ENCODE peak calls at places on chromosomes 2 and 18, in seven cellular contexts. One of them, this sample, is unnamed.

GRCh38 chr18:76565238-76566173 is 70.5 kb upstream of the ZNF516 start:
- DNase-seq in transverse colon: peak; percentile 57
- DNase-seq in breast epithelium: peak; percentile 70
- DNase-seq in IMR-90: peak; percentile 96
- DNase-seq in stomach: peak; percentile 66
- DNase-seq in right lobe of liver: peak; percentile 70
- DNase-seq in sigmoid colon: peak; percentile 90
- DNase-seq in this sample: peak; percentile 93

GRCh38 chr2:64276417-64277095 is 132.3 kb upstream of the PELI1 start:
- DNase-seq in transverse colon: no peak
- DNase-seq in stomach: no peak
- DNase-seq in breast epithelium: no peak
- DNase-seq in sigmoid colon: no peak
- DNase-seq in right lobe of liver: no peak
- DNase-seq in IMR-90: no peak
- DNase-seq in this sample: no peak

GRCh38 chr2:118179445-118179844 is 91.2 kb downstream of the INSIG2 start:
- DNase-seq in transverse colon: no peak
- DNase-seq in stomach: no peak
- DNase-seq in IMR-90: no peak
- DNase-seq in sigmoid colon: no peak
- DNase-seq in breast epithelium: no peak
- DNase-seq in right lobe of liver: peak; percentile 92
- DNase-seq in this sample: no peak

GRCh38 chr2:60882971-60883753 is 1.8 kb downstream of the REL start:
- DNase-seq in sigmoid colon: no peak
- DNase-seq in breast epithelium: no peak
- DNase-seq in right lobe of liver: peak; percentile 52
- DNase-seq in transverse colon: peak; percentile 24
- DNase-seq in stomach: no peak
- DNase-seq in IMR-90: peak; percentile 15
- DNase-seq in this sample: peak; percentile 79

GRCh38 chr2:68263632-68264031 is 11.3 kb upstream of the PPP3R1 start:
- DNase-seq in stomach: no peak
- DNase-seq in breast epithelium: no peak
- DNase-seq in transverse colon: no peak
- DNase-seq in sigmoid colon: no peak
- DNase-seq in IMR-90: no peak
- DNase-seq in right lobe of liver: no peak
- DNase-seq in this sample: no peak

GRCh38 chr2:80238692-80239469 is 65.7 kb downstream of the LRRTM1 start:
- DNase-seq in breast epithelium: no peak
- DNase-seq in stomach: peak; percentile 41
- DNase-seq in IMR-90: peak; percentile 42
- DNase-seq in right lobe of liver: peak; percentile 47
- DNase-seq in transverse colon: peak; percentile 58
- DNase-seq in sigmoid colon: no peak
- DNase-seq in this sample: peak; percentile 42

GRCh38 chr2:52976132-52976949 is 791.3 kb upstream of the CHAC2 start:
- DNase-seq in transverse colon: no peak
- DNase-seq in right lobe of liver: no peak
- DNase-seq in sigmoid colon: no peak
- DNase-seq in stomach: no peak
- DNase-seq in IMR-90: peak; percentile 37
- DNase-seq in breast epithelium: no peak
- DNase-seq in this sample: peak; percentile 32

GRCh38 chr2:201377218-201377617 is 20.1 kb upstream of the FLACC1 start:
- DNase-seq in sigmoid colon: no peak
- DNase-seq in transverse colon: no peak
- DNase-seq in stomach: no peak
- DNase-seq in breast epithelium: no peak
- DNase-seq in IMR-90: no peak
- DNase-seq in right lobe of liver: no peak
- DNase-seq in this sample: no peak

GRCh38 chr18:25701821-25702220 is 349.9 kb upstream of the ZNF521 start:
- DNase-seq in transverse colon: no peak
- DNase-seq in breast epithelium: no peak
- DNase-seq in IMR-90: no peak
- DNase-seq in sigmoid colon: no peak
- DNase-seq in stomach: no peak
- DNase-seq in right lobe of liver: no peak
- DNase-seq in this sample: no peak

GRCh38 chr2:136104977-136105376 is 13.0 kb downstream of the CXCR4 start:
- DNase-seq in transverse colon: no peak
- DNase-seq in sigmoid colon: no peak
- DNase-seq in IMR-90: no peak
- DNase-seq in right lobe of liver: no peak
- DNase-seq in stomach: no peak
- DNase-seq in breast epithelium: no peak
- DNase-seq in this sample: peak; percentile 61

GRCh38 chr18:74498712-74499629 is 2.8 kb downstream of the CNDP2 start:
- DNase-seq in IMR-90: no peak
- DNase-seq in right lobe of liver: peak; percentile 88
- DNase-seq in breast epithelium: no peak
- DNase-seq in stomach: peak; percentile 72
- DNase-seq in sigmoid colon: peak; percentile 59
- DNase-seq in transverse colon: peak; percentile 71
- DNase-seq in this sample: peak; percentile 81

GRCh38 chr18:75854174-75854573 is 426.7 kb upstream of the SMIM21 start:
- DNase-seq in stomach: no peak
- DNase-seq in breast epithelium: no peak
- DNase-seq in sigmoid colon: no peak
- DNase-seq in right lobe of liver: no peak
- DNase-seq in transverse colon: peak; percentile 24
- DNase-seq in IMR-90: no peak
- DNase-seq in this sample: peak; percentile 41

GRCh38 chr18:63410792-63411191 is 11.5 kb downstream of the VPS4B start:
- DNase-seq in sigmoid colon: no peak
- DNase-seq in transverse colon: no peak
- DNase-seq in stomach: no peak
- DNase-seq in breast epithelium: no peak
- DNase-seq in IMR-90: peak; percentile 78
- DNase-seq in right lobe of liver: no peak
- DNase-seq in this sample: peak; percentile 33

GRCh38 chr18:6055711-6056110 is 160.4 kb upstream of the TMEM200C start:
- DNase-seq in stomach: no peak
- DNase-seq in right lobe of liver: no peak
- DNase-seq in sigmoid colon: no peak
- DNase-seq in transverse colon: no peak
- DNase-seq in breast epithelium: no peak
- DNase-seq in IMR-90: peak; percentile 96
- DNase-seq in this sample: no peak

GRCh38 chr2:142234701-142235100 is 103.9 kb upstream of the LRP1B start:
- DNase-seq in breast epithelium: no peak
- DNase-seq in stomach: no peak
- DNase-seq in right lobe of liver: no peak
- DNase-seq in sigmoid colon: no peak
- DNase-seq in IMR-90: no peak
- DNase-seq in transverse colon: no peak
- DNase-seq in this sample: no peak

GRCh38 chr2:171550613-171551012 is 28.3 kb downstream of the CYBRD1 start:
- DNase-seq in right lobe of liver: no peak
- DNase-seq in breast epithelium: no peak
- DNase-seq in IMR-90: peak; percentile 17
- DNase-seq in transverse colon: no peak
- DNase-seq in stomach: no peak
- DNase-seq in sigmoid colon: no peak
- DNase-seq in this sample: no peak

GRCh38 chr2:171551836-171552235 is 29.6 kb downstream of the CYBRD1 start:
- DNase-seq in sigmoid colon: no peak
- DNase-seq in breast epithelium: no peak
- DNase-seq in stomach: no peak
- DNase-seq in transverse colon: no peak
- DNase-seq in right lobe of liver: no peak
- DNase-seq in IMR-90: peak; percentile 57
- DNase-seq in this sample: no peak

GRCh38 chr2:171554991-171555615 is 32.8 kb downstream of the CYBRD1 start:
- DNase-seq in right lobe of liver: no peak
- DNase-seq in breast epithelium: no peak
- DNase-seq in transverse colon: no peak
- DNase-seq in stomach: no peak
- DNase-seq in sigmoid colon: no peak
- DNase-seq in IMR-90: no peak
- DNase-seq in this sample: no peak

GRCh38 chr2:171553236-171553635 is 31.0 kb downstream of the CYBRD1 start:
- DNase-seq in IMR-90: no peak
- DNase-seq in sigmoid colon: no peak
- DNase-seq in breast epithelium: no peak
- DNase-seq in transverse colon: no peak
- DNase-seq in stomach: no peak
- DNase-seq in right lobe of liver: no peak
- DNase-seq in this sample: no peak

GRCh38 chr2:171553858-171554257 is 31.6 kb downstream of the CYBRD1 start:
- DNase-seq in stomach: no peak
- DNase-seq in sigmoid colon: no peak
- DNase-seq in right lobe of liver: peak; percentile 74
- DNase-seq in IMR-90: no peak
- DNase-seq in transverse colon: peak; percentile 10
- DNase-seq in breast epithelium: no peak
- DNase-seq in this sample: peak; percentile 20
- TF ChIP-seq POLR2A in stomach: no peak
- TF ChIP-seq POLR2A in sigmoid colon: no peak
- TF ChIP-seq POLR2A in right lobe of liver: no peak
- TF ChIP-seq POLR2A in IMR-90: no peak
- TF ChIP-seq POLR2A in transverse colon: no peak
- TF ChIP-seq POLR2A in breast epithelium: no peak
- TF ChIP-seq POLR2A in this sample: no peak

DNA sequence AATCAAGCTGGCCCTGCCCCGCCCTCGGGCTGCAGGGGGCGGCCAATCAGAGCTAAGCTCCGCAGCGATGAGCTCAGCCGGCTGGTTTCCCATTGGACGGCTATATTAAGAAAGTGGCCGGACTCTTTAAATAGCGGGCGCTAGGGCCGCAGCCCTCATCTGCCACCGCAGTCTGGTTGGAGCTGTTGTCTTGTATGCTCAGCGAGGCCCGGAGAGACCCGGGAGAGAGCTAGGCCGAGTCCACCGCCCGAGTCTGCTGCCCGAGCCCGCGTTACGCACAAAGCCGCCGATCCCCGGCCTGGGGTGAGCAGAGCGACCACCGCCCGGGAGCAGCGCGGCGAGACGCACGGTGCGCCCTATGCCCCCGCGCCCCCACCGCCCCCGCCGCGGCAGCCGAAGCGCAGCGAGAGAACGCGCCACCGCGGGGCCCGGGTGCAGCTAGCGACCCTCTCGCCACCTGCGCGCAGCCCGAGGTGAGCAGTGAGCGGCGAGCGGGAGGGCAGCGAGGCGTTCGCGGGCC is at the start of gene RHOB:
- DNase-seq in breast epithelium: peak; percentile 99
- DNase-seq in stomach: peak; percentile 98
- DNase-seq in right lobe of liver: peak; percentile 98
- DNase-seq in IMR-90: peak; percentile 98
- DNase-seq in transverse colon: peak; percentile 97
- DNase-seq in sigmoid colon: peak; percentile 100
- DNase-seq in this sample: peak; percentile 98
- H3K4me3 ChIP-seq in breast epithelium: peak within 1 kb of the TSS; percentile 98
- H3K4me3 ChIP-seq in stomach: peak within 1 kb of the TSS; percentile 98
- H3K4me3 ChIP-seq in right lobe of liver: peak within 1 kb of the TSS; percentile 67
- H3K4me3 ChIP-seq in IMR-90: peak within 1 kb of the TSS; percentile 86
- H3K4me3 ChIP-seq in transverse colon: peak within 1 kb of the TSS; percentile 62
- H3K4me3 ChIP-seq in sigmoid colon: peak within 1 kb of the TSS; percentile 99
- H3K4me3 ChIP-seq in this sample: peak within 1 kb of the TSS; percentile 44

DNA sequence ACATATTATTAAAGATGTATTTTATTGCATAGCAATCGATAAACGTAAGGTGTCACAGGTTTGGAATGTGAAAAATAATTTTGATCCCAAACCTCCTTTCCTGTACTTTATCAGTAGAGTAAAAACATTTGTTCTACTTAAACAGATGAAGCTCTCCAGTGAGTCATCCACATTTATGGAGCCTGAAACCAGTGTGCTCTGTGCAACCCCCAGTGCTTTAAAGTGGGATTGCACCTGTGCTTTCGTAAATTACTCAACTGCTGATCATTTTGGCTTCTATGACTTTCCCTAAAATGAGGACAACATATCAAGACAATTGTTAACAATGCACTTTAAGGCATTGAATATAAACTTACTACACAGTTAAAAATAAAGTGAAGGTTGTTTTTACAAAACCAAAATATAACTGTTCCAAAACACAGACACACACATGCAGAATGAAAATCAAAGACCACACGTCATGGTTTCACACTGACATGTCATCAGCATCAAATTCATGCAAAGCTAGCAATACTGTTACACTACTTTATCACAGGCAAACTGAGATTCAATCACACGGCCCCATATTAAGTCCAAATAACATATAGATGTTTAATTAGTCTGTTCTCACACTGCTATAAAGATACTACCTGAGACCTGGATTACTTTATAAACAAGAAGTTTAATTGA is 9.7 kb downstream of the TMEM18 start:
- DNase-seq in sigmoid colon: no peak
- DNase-seq in transverse colon: no peak
- DNase-seq in breast epithelium: no peak
- DNase-seq in IMR-90: peak; percentile 85
- DNase-seq in stomach: no peak
- DNase-seq in right lobe of liver: no peak
- DNase-seq in this sample: peak; percentile 67
- TF ChIP-seq CTCF in sigmoid colon: peak; percentile 27
- TF ChIP-seq CTCF in transverse colon: peak; percentile 60
- TF ChIP-seq CTCF in breast epithelium: peak; percentile 55
- TF ChIP-seq CTCF in IMR-90: peak; percentile 73
- TF ChIP-seq CTCF in stomach: peak; percentile 22
- TF ChIP-seq CTCF in right lobe of liver: peak; percentile 44
- TF ChIP-seq CTCF in this sample: peak; percentile 61

GRCh38 chr2:200376422-200377142 is 70.1 kb downstream of the SPATS2L start:
- DNase-seq in right lobe of liver: no peak
- DNase-seq in sigmoid colon: no peak
- DNase-seq in transverse colon: peak; percentile 71
- DNase-seq in breast epithelium: no peak
- DNase-seq in IMR-90: no peak
- DNase-seq in stomach: no peak
- DNase-seq in this sample: no peak
- TF ChIP-seq POLR2A in right lobe of liver: no peak
- TF ChIP-seq POLR2A in sigmoid colon: no peak
- TF ChIP-seq POLR2A in transverse colon: no peak
- TF ChIP-seq POLR2A in breast epithelium: no peak
- TF ChIP-seq POLR2A in IMR-90: no peak
- TF ChIP-seq POLR2A in stomach: no peak
- TF ChIP-seq POLR2A in this sample: no peak

DNA sequence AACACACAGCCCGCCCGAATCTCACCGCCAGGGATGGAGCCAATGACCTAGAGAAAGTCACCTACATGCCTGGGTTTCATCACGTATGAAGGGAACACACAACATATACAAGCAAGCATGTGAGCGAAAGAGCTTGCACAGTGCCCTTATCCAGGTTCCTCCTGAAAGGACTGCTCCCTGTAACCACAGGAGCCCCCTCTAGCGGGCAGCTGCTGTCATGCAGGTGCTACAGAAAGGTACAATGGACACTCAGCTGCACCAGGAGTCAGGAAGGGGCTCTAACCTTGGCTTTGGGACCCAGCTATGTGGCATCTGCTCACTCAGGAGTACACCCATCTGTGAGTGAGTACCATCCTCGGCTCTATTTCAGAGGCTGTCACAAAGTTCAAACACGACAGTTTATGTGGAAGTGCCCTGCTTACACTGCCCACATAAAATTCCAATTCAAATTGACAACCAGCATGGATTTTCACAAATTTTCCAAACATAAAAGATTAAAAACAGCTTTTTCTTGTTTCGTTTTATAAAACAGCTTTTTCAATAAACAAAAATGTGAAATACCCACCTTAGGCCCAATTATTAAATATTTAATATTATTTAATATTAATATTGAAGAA is 3.5 kb downstream of the NDUFA10 start:
- DNase-seq in IMR-90: peak; percentile 47
- DNase-seq in breast epithelium: peak; percentile 70
- DNase-seq in right lobe of liver: peak; percentile 60
- DNase-seq in transverse colon: peak; percentile 79
- DNase-seq in sigmoid colon: no peak
- DNase-seq in stomach: peak; percentile 72
- DNase-seq in this sample: peak; percentile 76
- H3K4me3 ChIP-seq in IMR-90: no peak overlapping the region
- H3K4me3 ChIP-seq in breast epithelium: no peak overlapping the region
- H3K4me3 ChIP-seq in right lobe of liver: no peak overlapping the region
- H3K4me3 ChIP-seq in transverse colon: no peak overlapping the region
- H3K4me3 ChIP-seq in sigmoid colon: no peak overlapping the region
- H3K4me3 ChIP-seq in stomach: no peak overlapping the region
- H3K4me3 ChIP-seq in this sample: no peak overlapping the region

This sample was measured in NB4.